ENCODE peak calls at places on chromosome 21, in five cellular contexts. V is body of pancreas; D is psoas muscle; Q is right lobe of liver; K is CD4-positive, alpha-beta T cell. M is an unnamed sample. For H3K9me3, the result is how much of the 10 kb centered on the place peaks cover.

GRCh38 chr21:45270306-45270821 is 17.3 kb downstream of the POFUT2 start:
- DNase-seq in V (no peak), D (no peak), Q (no peak), K (no peak), M (no peak)

GRCh38 chr21:17340081-17340480 is 172.8 kb upstream of the CXADR start:
- DNase-seq in V (no peak), D (no peak), Q (no peak), K (no peak), M (no peak)

GRCh38 chr21:41834926-41835663 is 44.0 kb downstream of the PRDM15 start:
- DNase-seq in V (no peak), D (no peak), Q (no peak), K (no peak), M (no peak)

GRCh38 chr21:39141502-39141901 is 41.7 kb downstream of the PSMG1 start:
- DNase-seq in V (no peak), D (no peak), Q (no peak), K (no peak), M (no peak)

GRCh38 chr21:25186278-25186677 is 421.0 kb downstream of the MRPL39 start:
- DNase-seq in V (peak), D (no peak), Q (no peak), K (no peak), M (no peak)

GRCh38 chr21:45447821-45448220 is 42.9 kb downstream of the COL18A1 start:
- DNase-seq in V (no peak), D (no peak), Q (peak), K (no peak), M (no peak)

GRCh38 chr21:28336299-28336698 is 656.4 kb downstream of the LTN1 start:
- DNase-seq in V (peak), D (no peak), Q (peak), K (no peak), M (no peak)

GRCh38 chr21:45420623-45421041 is 15.7 kb downstream of the COL18A1 start:
- DNase-seq in V (peak), D (no peak), Q (peak), K (no peak), M (no peak)

GRCh38 chr21:21559285-21560045 is 561.3 kb downstream of the NCAM2 start:
- DNase-seq in V (no peak), D (no peak), Q (no peak), K (no peak), M (no peak)

GRCh38 chr21:17646790-17647189 is 34.1 kb upstream of the BTG3 start:
- DNase-seq in V (no peak), D (no peak), Q (no peak), K (no peak), M (no peak)

GRCh38 chr21:45175326-45176085 is 101.1 kb downstream of the ADARB1 start:
- DNase-seq in V (no peak), D (no peak), Q (no peak), K (no peak), M (no peak)

GRCh38 chr21:39048064-39048463 is 135.2 kb downstream of the PSMG1 start:
- DNase-seq in V (no peak), D (no peak), Q (no peak), K (no peak), M (no peak)

GRCh38 chr21:42835211-42835610 is 44.1 kb downstream of the WDR4 start:
- DNase-seq in V (no peak), D (no peak), Q (no peak), K (no peak), M (no peak)

GRCh38 chr21:45318556-45319341 is 31.1 kb upstream of the POFUT2 start:
- DNase-seq in V (peak), D (peak), Q (peak), K (no peak), M (no peak)

GRCh38 chr21:31045841-31046240 is 7.6 kb upstream of the KRTAP19-8 start:
- DNase-seq in V (no peak), D (no peak), Q (no peak), K (no peak), M (no peak)

GRCh38 chr21:45558044-45558721 is 15.9 kb upstream of the SLC19A1 start:
- DNase-seq in V (no peak), D (no peak), Q (no peak), K (no peak), M (no peak)

GRCh38 chr21:31354122-31354521 is 10.1 kb upstream of the TIAM1 start:
- DNase-seq in V (no peak), D (no peak), Q (no peak), K (no peak), M (no peak)

GRCh38 chr21:41411449-41412089 is 14.5 kb upstream of the MX1 start:
- DNase-seq in V (peak), D (no peak), Q (no peak), K (no peak), M (no peak)

GRCh38 chr21:17725339-17725738 is 93.8 kb downstream of the C21orf91 start:
- DNase-seq in V (no peak), D (no peak), Q (no peak), K (no peak), M (no peak)

GRCh38 chr21:38811257-38811656 is 5.5 kb downstream of the ETS2 start:
- DNase-seq in V (no peak), D (no peak), Q (no peak), K (no peak), M (no peak)

GRCh38 chr21:26732442-26733221 is 112.6 kb downstream of the ADAMTS1 start:
- DNase-seq in V (peak), D (peak), Q (peak), K (no peak), M (no peak)

GRCh38 chr21:25572895-25573310 is 34.4 kb downstream of the MRPL39 start:
- DNase-seq in V (no peak), D (no peak), Q (no peak), K (no peak), M (peak)

GRCh38 chr21:43719748-43720538 is 1.0 kb downstream of the PDXK start:
- DNase-seq in V (no peak), D (no peak), Q (no peak), K (no peak), M (no peak)

GRCh38 chr21:39029086-39029772 is 154.0 kb downstream of the PSMG1 start:
- DNase-seq in V (no peak), D (no peak), Q (no peak), K (no peak), M (no peak)

GRCh38 chr21:45378258-45378966 is 26.6 kb upstream of the COL18A1 start:
- DNase-seq in V (peak), D (peak), Q (peak), K (no peak), M (no peak)

GRCh38 chr21:43658769-43659135 is 536 bp downstream of the HSF2BP start:
- DNase-seq in V (no peak), D (no peak), Q (no peak), K (no peak), M (no peak)

GRCh38 chr21:46120301-46121285 is 22.7 kb downstream of the COL6A2 start:
- DNase-seq in V (peak), D (peak), Q (peak), K (no peak), M (no peak)

GRCh38 chr21:24486973-24487372 is 1120.3 kb downstream of the MRPL39 start:
- DNase-seq in V (no peak), D (no peak), Q (no peak), K (no peak), M (no peak)

GRCh38 chr21:29301703-29302102 is 3.0 kb downstream of the BACH1 start:
- DNase-seq in V (no peak), D (no peak), Q (no peak), K (no peak), M (no peak)

GRCh38 chr21:18117116-18117515 is 127.5 kb upstream of the CHODL start:
- DNase-seq in V (no peak), D (no peak), Q (no peak), K (no peak), M (no peak)

GRCh38 chr21:19286901-19287300 is 883.3 kb upstream of the TMPRSS15 start:
- DNase-seq in V (no peak), D (no peak), Q (no peak), K (no peak), M (no peak)

GRCh38 chr21:45204395-45204794 is 83.3 kb downstream of the POFUT2 start:
- DNase-seq in V (no peak), D (no peak), Q (no peak), K (no peak), M (no peak)

GRCh38 chr21:23743821-23744220 is 1863.5 kb downstream of the MRPL39 start:
- DNase-seq in V (no peak), D (no peak), Q (no peak), K (no peak), M (no peak)

GRCh38 chr21:15849161-15849560 is 119.4 kb downstream of the USP25 start:
- DNase-seq in V (no peak), D (no peak), Q (no peak), K (no peak), M (no peak)

GRCh38 chr21:31041295-31042079 is 3.2 kb upstream of the KRTAP19-8 start:
- DNase-seq in V (no peak), D (no peak), Q (no peak), K (no peak), M (no peak)

GRCh38 chr21:46217511-46218196 is 10.9 kb downstream of the LSS start:
- DNase-seq in V (no peak), D (no peak), Q (no peak), K (no peak), M (no peak)

GRCh38 chr21:44370027-44370735 is 16.8 kb downstream of the TRPM2 start:
- DNase-seq in V (peak), D (peak), Q (peak), K (no peak), M (no peak)

GRCh38 chr21:42654179-42654912 is 925 bp downstream of the PDE9A start:
- DNase-seq in V (peak), D (no peak), Q (no peak), K (no peak), M (peak)

GRCh38 chr21:45326834-45327457 is 39.3 kb upstream of the POFUT2 start:
- DNase-seq in V (peak), D (no peak), Q (no peak), K (no peak), M (no peak)

DNA sequence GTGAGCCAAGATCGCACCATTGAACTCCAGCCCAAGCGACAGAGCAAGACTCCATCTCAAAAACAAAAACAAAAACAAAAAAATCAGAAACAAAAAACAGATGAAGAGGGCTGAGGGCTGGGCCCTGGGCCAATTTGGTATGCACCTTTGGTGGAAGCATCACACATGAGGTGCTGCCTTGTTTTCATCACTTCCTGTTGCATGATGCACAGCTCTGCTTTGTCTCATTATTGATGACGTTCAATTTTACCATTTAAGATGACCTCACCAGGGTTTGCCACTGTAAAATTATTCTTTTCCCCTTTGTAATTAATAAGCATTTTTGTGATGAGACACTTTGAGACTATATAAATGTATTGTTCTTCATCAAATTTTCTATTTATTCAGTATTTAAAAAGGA is 9.8 kb upstream of the IFNAR2 start:
- DNase-seq in V (no peak), D (no peak), Q (no peak), K (no peak), M (no peak)
- H3K27ac ChIP-seq in V (no peak), D (no peak), Q (no peak), K (no peak), M (no peak)

GRCh38 chr21:36103434-36103833 is 31.4 kb upstream of the CBR3 start:
- DNase-seq in V (no peak), D (no peak), Q (no peak), K (no peak), M (no peak)

GRCh38 chr21:36105327-36105842 is 29.5 kb upstream of the CBR3 start:
- DNase-seq in V (no peak), D (no peak), Q (no peak), K (no peak), M (no peak)

GRCh38 chr21:36100971-36101641 is 31.3 kb downstream of the CBR1 start:
- DNase-seq in V (no peak), D (no peak), Q (no peak), K (no peak), M (no peak)

GRCh38 chr21:36109868-36110267 is 25.0 kb upstream of the CBR3 start:
- DNase-seq in V (no peak), D (no peak), Q (no peak), K (no peak), M (no peak)

DNA sequence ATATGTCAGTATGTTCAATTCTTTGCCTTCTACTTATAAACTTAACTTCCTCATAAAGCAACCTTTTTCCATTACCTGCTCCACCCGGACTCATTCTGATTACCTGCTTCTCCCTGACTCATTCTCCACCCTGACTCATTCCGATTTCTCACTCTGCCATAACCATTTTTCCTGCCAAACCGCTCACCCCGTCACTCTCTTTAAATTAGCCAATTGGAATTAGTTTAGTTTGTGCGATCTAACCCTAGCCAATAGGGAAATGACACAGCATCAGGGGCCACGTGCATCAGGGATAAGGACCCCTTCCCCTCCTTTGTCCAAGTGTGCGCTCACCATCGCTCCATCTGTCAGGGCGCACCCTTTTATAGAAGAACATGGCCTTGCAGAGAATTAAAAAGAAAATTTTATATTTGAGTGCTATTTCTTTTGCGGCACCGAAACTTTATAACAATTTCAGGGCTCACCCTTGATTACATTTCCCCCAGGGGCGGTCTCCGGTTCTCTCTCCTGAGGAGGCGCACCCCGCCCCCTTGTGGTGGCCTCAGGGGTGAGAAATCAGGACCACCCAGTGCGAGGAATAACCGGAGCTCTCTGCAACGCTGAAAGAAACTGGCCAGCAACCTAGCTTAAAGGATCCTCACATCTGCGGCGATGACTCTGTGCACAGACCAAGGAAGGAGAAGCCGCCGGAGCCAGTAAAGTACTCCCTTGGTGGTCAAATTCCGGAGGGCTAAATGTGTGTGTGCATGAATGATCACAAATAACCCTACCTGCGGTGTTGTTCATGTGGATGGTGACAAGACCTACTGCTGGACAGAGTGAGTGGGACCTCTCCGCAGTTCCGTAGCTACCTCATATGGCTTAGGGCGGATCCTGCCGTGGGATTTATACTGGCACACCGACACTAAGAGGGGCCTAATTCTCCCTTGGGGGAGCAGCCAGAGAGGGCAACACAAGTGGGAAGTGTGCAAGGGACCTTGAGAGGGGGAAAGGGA is 30.3 kb upstream of the CBR3 start:
- DNase-seq in V (peak), D (peak), Q (peak), K (peak), M (peak)
- H3K9me3 ChIP-seq in V (under half), D (under half), Q (under half), K (under half), M (under half)

DNA sequence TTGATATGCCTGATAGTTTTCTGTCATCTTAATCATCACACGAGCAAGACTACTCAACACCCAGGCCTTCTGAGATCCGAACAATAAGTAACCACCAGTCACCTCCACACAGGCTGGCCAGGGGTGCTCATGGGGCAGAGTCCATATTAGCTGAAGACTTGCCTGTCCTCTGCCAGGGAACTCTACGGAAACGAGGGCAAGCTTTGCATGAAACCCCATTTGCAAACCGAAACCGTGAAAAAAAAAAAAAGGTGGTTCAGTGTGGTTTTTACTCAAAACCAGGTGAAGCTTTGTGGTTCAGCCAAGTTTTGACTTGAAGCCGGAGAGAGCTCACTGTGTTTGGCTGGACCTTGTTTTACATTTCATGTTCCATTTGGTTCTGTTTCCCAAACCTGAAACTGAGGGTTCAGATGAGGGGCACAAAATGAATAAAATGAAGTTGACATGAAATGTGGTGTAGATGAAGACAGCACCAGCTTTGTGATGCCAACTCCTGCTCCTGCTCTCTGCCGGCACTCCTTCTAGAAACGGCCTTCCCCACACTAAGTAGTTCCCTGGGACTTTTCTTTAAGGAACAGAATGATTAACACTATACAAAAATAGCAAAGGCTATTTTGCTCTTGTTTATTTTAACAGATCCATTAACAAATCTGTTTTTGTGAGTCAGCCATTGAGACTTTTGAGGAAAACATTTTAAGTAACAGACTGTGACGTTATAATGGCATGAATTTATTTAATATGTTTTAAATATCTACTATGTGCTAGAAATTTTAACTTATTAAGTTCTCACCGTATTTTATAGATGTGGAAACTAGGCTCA is 74.7 kb downstream of the RUNX1 start:
- DNase-seq in V (no peak), D (no peak), Q (peak), K (peak), M (peak)
- H3K27ac ChIP-seq in V (no peak), D (no peak), Q (no peak), K (peak), M (peak)

GRCh38 chr21:40355076-40355475 is 487.8 kb downstream of the PCP4 start:
- DNase-seq in V (no peak), D (no peak), Q (no peak), K (no peak), M (no peak)
- H3K9me3 ChIP-seq in V (under half), D (under half), Q (under half), K (under half), M (under half)

GRCh38 chr21:37074546-37074945 is 1.5 kb downstream of the TTC3 start:
- DNase-seq in V (no peak), D (no peak), Q (no peak), K (no peak), M (no peak)
- H3K27ac ChIP-seq in V (peak), D (peak), Q (peak), K (no peak), M (peak)

DNA sequence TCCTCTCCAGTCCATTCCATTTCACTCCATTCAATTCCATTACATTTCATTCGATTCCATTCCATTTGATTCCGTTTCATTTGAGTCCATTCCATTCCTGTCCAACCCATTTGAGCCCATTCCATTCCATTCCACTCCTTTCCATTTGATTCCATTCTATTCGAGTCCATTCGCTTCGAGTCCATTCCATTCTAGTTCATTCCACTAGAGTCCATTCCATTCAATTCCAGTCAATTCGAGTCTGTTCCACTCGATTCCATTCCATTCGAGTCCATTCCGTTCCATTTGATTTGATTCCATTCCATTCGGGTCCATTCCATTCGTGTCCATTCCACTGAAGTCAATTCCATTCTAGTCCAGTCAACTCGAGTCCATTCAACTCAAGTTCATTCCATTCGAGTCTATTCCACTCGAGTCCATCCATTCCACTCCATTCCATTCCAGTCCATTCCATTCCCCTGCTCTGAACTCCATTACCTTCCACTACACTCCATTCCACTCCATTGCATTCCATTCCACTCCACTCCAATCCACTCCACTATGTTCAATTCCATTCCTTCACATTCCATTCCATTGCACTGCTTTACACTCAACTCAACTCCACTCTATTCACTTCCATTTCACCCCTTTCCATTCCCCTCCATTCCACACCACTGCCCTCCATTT is 2569.4 kb upstream of the TPTE start:
- DNase-seq in V (no peak), D (no peak), Q (no peak), K (no peak), M (no peak)
- H3K9me3 ChIP-seq in V (under half), D (half or more), Q (under half), K (half or more), M (half or more)

GRCh38 chr21:37737996-37738395 is 178.3 kb downstream of the KCNJ6 start:
- DNase-seq in V (no peak), D (no peak), Q (no peak), K (no peak), M (no peak)
- H3K27ac ChIP-seq in V (no peak), D (no peak), Q (no peak), K (no peak), M (no peak)